ENCODE peak calls at places on chromosomes 11 and 22, in five cellular contexts. Z is ELR, G is KBM-7, F is WERI-Rb-1, I is BJ. T is an unnamed sample.

GRCh38 chr22:43345761-43346261 is 2.6 kb upstream of the SCUBE1 start:
- DNase-seq in Z (peak), G (no peak), F (no peak), I (no peak), T (no peak)

GRCh38 chr11:47171856-47172255 is 4.8 kb downstream of the ARFGAP2 start:
- DNase-seq in Z (no peak), G (no peak), F (peak), I (no peak), T (no peak)

GRCh38 chr11:101336858-101337257 is 207.2 kb upstream of the PGR start:
- DNase-seq in Z (no peak), G (no peak), F (no peak), I (no peak), T (no peak)

GRCh38 chr22:41862160-41862529 is 29.2 kb downstream of the SREBF2 start:
- DNase-seq in Z (no peak), G (peak), F (no peak), I (no peak), T (peak)

GRCh38 chr11:110912437-110912836 is 200.2 kb upstream of the ARHGAP20 start:
- DNase-seq in Z (no peak), G (no peak), F (no peak), I (no peak), T (no peak)

GRCh38 chr22:19942886-19943664 is 1.5 kb upstream of the TXNRD2 start:
- DNase-seq in Z (peak), G (peak), F (peak), I (peak), T (peak)

GRCh38 chr11:125939081-125939521 is 6.7 kb upstream of the VSIG10L2 start:
- DNase-seq in Z (no peak), G (no peak), F (no peak), I (no peak), T (no peak)

GRCh38 chr11:26947379-26947844 is 46.5 kb upstream of the FIBIN start:
- DNase-seq in Z (peak), G (no peak), F (no peak), I (peak), T (peak)

GRCh38 chr11:64876835-64877341 is 1.5 kb downstream of the EHD1 start:
- DNase-seq in Z (peak), G (no peak), F (no peak), I (peak), T (no peak)

T was measured in HCEC 1CT.